ENCODE peak calls at places on chromosomes 13 and 19, in five cellular contexts. K is fibroblast of lung, R is osteoblast, H is HCT116, P is GM23338. G is an unnamed sample.

GRCh38 chr19:33346665-33347064 is 26.8 kb upstream of the CEBPG start:
- DNase-seq in K (no peak), H (no peak), R (no peak), P (no peak), G (no peak)

GRCh38 chr13:20191311-20191901 is 1.3 kb downstream of the GJB2 start:
- DNase-seq in R (peak), P (peak), H (no peak), K (no peak), G (no peak)

GRCh38 chr19:48454150-48454730 is 1.1 kb upstream of the KCNJ14 start:
- DNase-seq in R (peak), K (no peak), H (no peak), P (no peak), G (no peak)

GRCh38 chr13:92769064-92769463 is 457.5 kb upstream of the GPC6 start:
- DNase-seq in R (no peak), K (no peak), P (no peak), H (no peak), G (no peak)

GRCh38 chr19:47284324-47284899 is 9.7 kb downstream of the INAFM1 start:
- DNase-seq in R (peak), P (peak), H (no peak), K (peak), G (peak)

GRCh38 chr13:41597348-41598041 is 140.1 kb downstream of the RGCC start:
- DNase-seq in H (no peak), P (no peak), R (no peak), K (peak), G (peak)

GRCh38 chr19:10189631-10190425 is 4.9 kb downstream of the DNMT1 start:
- DNase-seq in H (no peak), P (no peak), R (no peak), K (peak), G (no peak)

GRCh38 chr19:33429891-33430673 is 56.6 kb downstream of the CEBPG start:
- DNase-seq in R (peak), K (no peak), P (no peak), H (no peak), G (no peak)

GRCh38 chr19:51093066-51093465 is 10.4 kb upstream of the KLK14 start:
- DNase-seq in P (no peak), R (no peak), H (no peak), K (no peak), G (no peak)

GRCh38 chr13:46721054-46721453 is 75.9 kb downstream of the ESD start:
- DNase-seq in R (peak), K (peak), P (peak), H (peak), G (peak)

GRCh38 chr13:51764184-51765141 is 39.5 kb downstream of the DHRS12 start:
- DNase-seq in P (no peak), K (peak), H (no peak), R (peak), G (no peak)

GRCh38 chr13:44317752-44318550 is 55.7 kb upstream of the SERP2 start:
- DNase-seq in R (no peak), P (no peak), H (no peak), K (peak), G (peak)

GRCh38 chr19:49114630-49115363 is 627 bp downstream of the LIN7B start:
- DNase-seq in P (peak), K (peak), R (peak), H (no peak), G (peak)

GRCh38 chr19:48578891-48579290 is 26.9 kb downstream of the SULT2B1 start:
- DNase-seq in R (peak), P (no peak), K (peak), H (no peak), G (no peak)

GRCh38 chr13:29081697-29082440 is 261.7 kb downstream of the MTUS2 start:
- DNase-seq in K (no peak), R (no peak), P (no peak), H (no peak), G (no peak)

GRCh38 chr13:27919934-27920676 is at the start of gene PDX1:
- DNase-seq in K (no peak), H (no peak), R (peak), P (peak), G (peak)

GRCh38 chr13:23516706-23517105 is 53.5 kb upstream of the TNFRSF19 start:
- DNase-seq in R (no peak), P (no peak), K (peak), H (no peak), G (no peak)

GRCh38 chr19:51743405-51743804 is 8.3 kb downstream of the FPR1 start:
- DNase-seq in R (peak), K (peak), P (no peak), H (no peak), G (no peak)

GRCh38 chr13:37288057-37288720 is 182.7 kb upstream of the CSNK1A1L start:
- DNase-seq in P (no peak), R (no peak), H (no peak), K (no peak), G (no peak)

GRCh38 chr13:27915301-27916207 is 4.2 kb upstream of the PDX1 start:
- DNase-seq in P (peak), R (peak), H (no peak), K (no peak), G (peak)

GRCh38 chr19:49103331-49104085 is 10.7 kb upstream of the LIN7B start:
- DNase-seq in H (no peak), K (no peak), P (no peak), R (peak), G (no peak)

GRCh38 chr19:33436360-33437345 is 63.1 kb downstream of the CEBPG start:
- DNase-seq in K (no peak), P (no peak), H (no peak), R (peak), G (no peak)

GRCh38 chr13:42549555-42549941 is 24.4 kb upstream of the TNFSF11 start:
- DNase-seq in K (no peak), H (no peak), P (no peak), R (no peak), G (no peak)

GRCh38 chr13:111117289-111117688 is 2.2 kb downstream of the ARHGEF7 start:
- DNase-seq in R (peak), H (no peak), P (no peak), K (no peak), G (no peak)

GRCh38 chr19:28737021-28737525 is 475.9 kb downstream of the UQCRFS1 start:
- DNase-seq in H (no peak), P (peak), K (peak), R (peak), G (peak)

GRCh38 chr13:49240017-49240416 is 7.7 kb upstream of the CDADC1 start:
- DNase-seq in R (no peak), P (peak), H (peak), K (peak), G (peak)

GRCh38 chr19:50315773-50316448 is 13.3 kb downstream of the KCNC3 start:
- DNase-seq in K (no peak), H (no peak), P (peak), R (peak), G (no peak)

GRCh38 chr13:78147905-78148304 is 229.3 kb upstream of the EDNRB start:
- DNase-seq in H (no peak), R (no peak), K (peak), P (no peak), G (peak)

GRCh38 chr13:33316890-33317289 is 31.3 kb upstream of the STARD13 start:
- DNase-seq in R (no peak), H (no peak), P (no peak), K (no peak), G (no peak)

GRCh38 chr19:41391618-41392017 is 5.5 kb downstream of the EXOSC5 start:
- DNase-seq in K (no peak), H (no peak), P (no peak), R (no peak), G (no peak)

GRCh38 chr13:46756977-46757376 is 40.0 kb downstream of the ESD start:
- DNase-seq in K (peak), P (no peak), R (peak), H (no peak), G (no peak)

GRCh38 chr13:42985312-42986175 is 6.5 kb downstream of the EPSTI1 start:
- DNase-seq in K (no peak), H (no peak), R (no peak), P (no peak), G (no peak)

GRCh38 chr13:99208185-99208584 is 7.5 kb downstream of the UBAC2 start:
- DNase-seq in R (peak), K (no peak), H (no peak), P (no peak), G (no peak)

GRCh38 chr19:23287620-23288019 is 37.4 kb upstream of the ZNF724 start:
- DNase-seq in H (no peak), P (peak), R (no peak), K (no peak), G (no peak)

GRCh38 chr19:23285948-23286347 is 35.8 kb upstream of the ZNF724 start:
- DNase-seq in P (no peak), R (no peak), K (no peak), H (no peak), G (no peak)

GRCh38 chr19:23286477-23286876 is 36.3 kb upstream of the ZNF724 start:
- DNase-seq in R (no peak), K (no peak), H (no peak), P (peak), G (no peak)

GRCh38 chr19:23281663-23282276 is 31.6 kb upstream of the ZNF724 start:
- DNase-seq in R (no peak), H (no peak), P (no peak), K (no peak), G (no peak)

GRCh38 chr19:23283925-23284324 is 33.7 kb upstream of the ZNF724 start:
- DNase-seq in P (peak), R (no peak), K (peak), H (peak), G (no peak)
- H2AFZ ChIP-seq in P (no peak), R (no peak), K (no peak), H (no peak), G (no peak)

GRCh38 chr13:71067164-71067815 is 799.7 kb downstream of the DACH1 start:
- DNase-seq in R (no peak), K (no peak), P (peak), H (no peak), G (no peak)
- TF ChIP-seq CTCF in R (no peak), K (peak), P (peak), H (no peak), G (no peak)

DNA sequence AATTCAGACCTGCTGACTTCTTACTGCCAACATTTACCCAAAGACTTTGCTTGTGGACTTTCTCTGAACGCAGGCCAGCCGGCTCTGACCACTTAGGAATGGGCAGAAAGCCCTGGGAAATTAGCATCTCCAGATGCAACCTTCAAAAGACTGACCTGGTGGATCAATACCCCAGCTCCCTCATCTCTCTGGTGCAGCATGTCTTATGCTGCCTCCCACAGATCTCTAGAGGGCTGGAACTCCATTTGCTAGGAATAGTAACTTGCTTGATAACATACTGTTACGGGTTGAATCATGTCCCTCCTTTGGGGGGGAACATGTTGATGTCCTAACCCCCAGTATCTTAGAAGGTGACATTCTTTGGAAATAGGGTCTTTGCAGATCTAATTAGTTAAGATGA is 12.9 kb upstream of the SLC25A41 start:
- DNase-seq in R (peak), H (no peak), K (no peak), P (no peak), G (no peak)
- H3K4me3 ChIP-seq in R (no peak), H (no peak), K (no peak), P (no peak), G (no peak)

GRCh38 chr19:44800461-44800860 is 8.4 kb upstream of the BCAM start:
- DNase-seq in P (peak), K (peak), R (peak), H (no peak), G (peak)
- H2AFZ ChIP-seq in P (no peak), K (no peak), R (no peak), H (no peak), G (no peak)

DNA sequence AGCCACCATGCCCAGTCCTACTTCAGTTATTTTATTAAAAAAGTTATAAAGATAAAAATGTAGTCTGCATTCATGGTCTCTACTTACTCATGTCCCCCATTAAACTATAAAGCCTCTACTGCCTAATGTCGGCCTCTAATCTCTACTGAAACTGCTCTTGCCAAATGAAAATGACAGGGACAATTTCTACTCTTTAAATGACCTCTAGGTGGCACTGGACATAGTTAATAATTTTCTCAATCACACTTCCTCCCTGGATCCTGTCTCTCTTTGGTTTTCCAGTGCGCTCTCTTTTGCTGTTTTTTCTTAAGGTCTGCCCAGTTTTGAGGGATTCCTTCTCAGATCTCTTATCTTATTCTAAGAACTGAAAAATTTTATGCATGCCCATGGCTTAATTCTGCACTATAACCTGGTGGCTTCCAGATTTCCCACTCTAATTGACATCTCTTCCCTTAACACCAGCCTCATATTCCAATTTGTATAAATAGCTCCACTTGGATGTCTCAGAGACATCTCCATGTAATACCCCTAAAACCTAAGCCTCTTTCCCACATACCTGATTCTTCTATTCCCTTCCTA is 54.3 kb downstream of the MTMR6 start:
- DNase-seq in R (no peak), H (peak), K (peak), P (peak), G (peak)
- TF ChIP-seq CTCF in R (peak), H (peak), K (peak), P (peak), G (peak)

GRCh38 chr13:60396783-60397692 is at the start of gene TDRD3:
- DNase-seq in R (peak), H (peak), P (peak), K (peak), G (peak)

GRCh38 chr13:60396008-60396782 is 825 bp upstream of the TDRD3 start:
- DNase-seq in H (peak), K (peak), R (peak), P (peak), G (peak)

GRCh38 chr13:60397693-60398437 is 845 bp downstream of the TDRD3 start:
- DNase-seq in H (no peak), P (peak), K (peak), R (peak), G (peak)

GRCh38 chr13:60398438-60398891 is 1.4 kb downstream of the TDRD3 start:
- DNase-seq in P (no peak), H (no peak), R (no peak), K (no peak), G (no peak)

DNA sequence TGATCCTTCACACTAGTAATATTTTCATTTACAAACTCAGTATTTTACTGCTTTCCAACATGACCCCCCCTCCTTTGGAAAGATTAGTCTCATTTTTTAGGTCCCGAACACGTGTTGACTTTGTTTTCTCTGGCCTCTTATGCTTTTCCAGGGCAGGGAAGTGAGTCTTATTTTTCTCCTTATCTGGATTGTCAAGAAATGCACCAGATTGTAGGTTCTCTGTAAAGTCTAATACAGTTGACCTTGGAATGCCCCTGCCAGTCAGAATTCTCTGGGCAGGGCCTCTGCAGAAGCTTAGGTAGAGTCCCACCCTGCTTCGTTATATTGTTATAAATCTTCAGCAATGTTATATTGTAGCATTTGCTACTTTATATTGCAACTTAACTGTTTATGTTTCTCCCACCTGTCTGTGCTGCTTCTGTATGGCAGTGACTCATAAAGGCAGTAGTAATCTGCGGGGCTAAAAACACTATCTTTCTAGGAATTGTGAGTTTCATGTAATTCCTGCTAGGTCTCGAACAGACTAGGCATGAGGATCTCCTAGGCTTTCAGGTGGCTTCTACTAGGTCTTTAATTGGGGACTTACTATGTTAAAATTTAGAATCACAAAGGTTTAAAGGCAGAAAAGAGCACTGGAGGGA is 2.0 kb downstream of the TDRD3 start:
- DNase-seq in H (no peak), P (no peak), R (peak), K (peak), G (no peak)
- H3K4me3 ChIP-seq in H (no peak), P (peak), R (peak), K (peak), G (no peak)

GRCh38 chr19:3056454-3057016 is 5.8 kb downstream of the TLE5 start:
- DNase-seq in K (no peak), H (no peak), R (peak), P (no peak), G (no peak)

GRCh38 chr19:3058009-3058820 is 4.1 kb downstream of the TLE5 start:
- DNase-seq in K (no peak), H (no peak), P (no peak), R (peak), G (no peak)

GRCh38 chr19:3058821-3059314 is 3.4 kb downstream of the TLE5 start:
- DNase-seq in K (no peak), H (no peak), P (no peak), R (peak), G (no peak)

GRCh38 chr19:3055741-3056453 is 6.4 kb downstream of the TLE5 start:
- DNase-seq in R (peak), H (peak), K (no peak), P (peak), G (peak)

DNA sequence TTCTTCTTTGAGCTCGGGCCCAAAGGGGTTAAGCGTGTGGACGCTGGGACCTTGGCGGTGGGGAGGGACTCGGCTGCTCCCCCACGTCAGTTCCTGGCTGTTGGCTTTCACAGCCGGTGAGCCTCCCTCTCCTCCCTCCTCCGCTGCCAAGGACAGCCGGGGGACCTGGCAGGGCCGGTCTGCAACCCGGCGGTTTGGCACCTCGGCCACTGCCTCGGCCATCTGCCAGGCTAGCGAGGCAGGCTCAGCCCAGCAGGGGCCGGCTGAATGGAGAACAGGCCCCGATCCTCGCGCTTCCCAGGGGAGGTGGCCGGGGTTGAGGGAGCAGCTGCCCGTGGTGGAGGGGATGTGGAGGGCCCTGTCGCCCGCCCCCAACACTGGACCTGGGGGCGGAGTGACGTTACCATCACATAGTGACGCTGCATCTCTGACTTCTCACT is 5.0 kb downstream of the TLE5 start:
- DNase-seq in H (no peak), P (no peak), K (peak), R (peak), G (peak)
- H2AFZ ChIP-seq in H (no peak), P (no peak), K (no peak), R (no peak), G (no peak)

GRCh38 chr19:29873801-29874575 is 62.2 kb downstream of the CCNE1 start:
- DNase-seq in P (no peak), R (no peak), H (no peak), K (no peak), G (no peak)
- TF ChIP-seq CTCF in P (no peak), R (no peak), H (peak), K (no peak), G (no peak)

DNA sequence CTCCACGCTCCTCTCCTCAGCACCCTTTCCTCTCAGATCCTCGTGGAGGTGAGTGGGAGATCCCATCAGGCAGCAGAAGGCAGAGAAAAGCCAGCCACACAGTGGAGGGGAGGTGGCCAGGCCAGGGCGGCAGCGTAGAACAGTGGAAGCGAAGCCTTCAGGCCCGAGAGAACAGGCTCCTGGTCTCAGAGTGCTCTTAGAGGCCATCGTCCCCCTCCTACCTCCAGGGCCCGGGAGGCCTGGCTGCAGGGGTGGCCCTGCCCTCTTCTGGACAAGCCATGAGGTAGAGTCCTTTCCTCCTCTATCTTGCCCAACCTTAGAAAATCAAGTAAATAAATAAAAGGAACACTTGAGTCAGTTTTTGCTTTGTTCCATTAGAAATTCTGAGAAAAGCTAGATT is 202.0 kb downstream of the KATNAL1 start:
- DNase-seq in H (no peak), P (peak), R (no peak), K (no peak), G (no peak)
- H3K4me3 ChIP-seq in H (no peak), P (no peak), R (no peak), K (no peak), G (no peak)